ENCODE peak calls at places on chromosomes 5 and 9, in seven cellular contexts. A, E, I, P, X, K and D are unnamed samples. For H3K4me1, the result is how much of the 10 kb centered on the place peaks cover.

GRCh38 chr9:4592325-4592724 is 69.8 kb upstream of the PLPP6 start:
- DNase-seq in I (no peak), A (no peak), P (no peak), K (no peak), E (no peak), X (no peak), D (no peak)

GRCh38 chr9:98980291-98980690 is 36.6 kb downstream of the COL15A1 start:
- DNase-seq in P (no peak), K (no peak), A (no peak), I (no peak), E (no peak), X (no peak), D (no peak)

GRCh38 chr5:144315994-144316634 is 145.4 kb downstream of the KCTD16 start:
- DNase-seq in A (no peak), E (no peak), I (no peak), K (no peak), P (no peak), X (peak), D (no peak)

GRCh38 chr5:56669534-56670483 is 145.5 kb upstream of the MAP3K1 start:
- DNase-seq in E (peak), P (peak), X (peak), K (no peak), A (peak), I (peak), D (peak)

GRCh38 chr9:136723362-136723976 is 11.1 kb downstream of the DIPK1B start:
- DNase-seq in K (no peak), I (no peak), P (no peak), X (no peak), E (no peak), A (no peak), D (no peak)

GRCh38 chr5:88660326-88660946 is 222.5 kb downstream of the MEF2C start:
- DNase-seq in P (peak), I (no peak), K (no peak), E (no peak), X (no peak), A (no peak), D (peak)

GRCh38 chr5:15620501-15620900 is 120.5 kb downstream of the FBXL7 start:
- DNase-seq in P (no peak), X (no peak), E (no peak), I (no peak), A (no peak), K (peak), D (peak)

GRCh38 chr5:161064297-161064696 is 212.3 kb upstream of the ATP10B start:
- DNase-seq in X (no peak), P (no peak), A (no peak), E (no peak), I (no peak), K (no peak), D (no peak)

GRCh38 chr5:14322437-14323187 is 179.5 kb downstream of the TRIO start:
- DNase-seq in K (no peak), I (no peak), P (no peak), A (no peak), E (no peak), X (no peak), D (no peak)

GRCh38 chr5:113202904-113203716 is 226.5 kb downstream of the DCP2 start:
- DNase-seq in K (no peak), I (peak), E (no peak), X (peak), A (no peak), P (peak), D (peak)

GRCh38 chr9:3514786-3515185 is 11.0 kb downstream of the RFX3 start:
- DNase-seq in K (no peak), P (no peak), I (no peak), E (no peak), A (no peak), X (no peak), D (no peak)

GRCh38 chr5:32711693-32712462 is 757 bp downstream of the NPR3 start:
- DNase-seq in X (no peak), A (no peak), P (peak), I (peak), E (peak), K (no peak), D (no peak)

GRCh38 chr5:73968729-73969128 is 342.7 kb downstream of the ARHGEF28 start:
- DNase-seq in E (no peak), I (no peak), K (peak), P (no peak), X (no peak), A (no peak), D (no peak)

GRCh38 chr5:135215617-135215995 is 181.6 kb upstream of the PITX1 start:
- DNase-seq in X (no peak), A (no peak), K (no peak), I (no peak), E (peak), P (peak), D (no peak)

GRCh38 chr5:134000696-134001453 is 3.9 kb downstream of the VDAC1 start:
- DNase-seq in E (no peak), P (no peak), I (no peak), X (no peak), A (no peak), K (no peak), D (no peak)

GRCh38 chr9:101514056-101514455 is 19.6 kb upstream of the RNF20 start:
- DNase-seq in P (no peak), X (no peak), E (no peak), I (no peak), K (no peak), A (no peak), D (peak)

GRCh38 chr5:142512680-142513042 is 173.2 kb downstream of the FGF1 start:
- DNase-seq in I (no peak), K (no peak), E (no peak), X (no peak), A (no peak), P (no peak), D (no peak)

GRCh38 chr9:9847750-9848149 is 765.1 kb downstream of the PTPRD start:
- DNase-seq in E (no peak), P (no peak), I (no peak), X (no peak), K (no peak), A (no peak), D (no peak)

DNA sequence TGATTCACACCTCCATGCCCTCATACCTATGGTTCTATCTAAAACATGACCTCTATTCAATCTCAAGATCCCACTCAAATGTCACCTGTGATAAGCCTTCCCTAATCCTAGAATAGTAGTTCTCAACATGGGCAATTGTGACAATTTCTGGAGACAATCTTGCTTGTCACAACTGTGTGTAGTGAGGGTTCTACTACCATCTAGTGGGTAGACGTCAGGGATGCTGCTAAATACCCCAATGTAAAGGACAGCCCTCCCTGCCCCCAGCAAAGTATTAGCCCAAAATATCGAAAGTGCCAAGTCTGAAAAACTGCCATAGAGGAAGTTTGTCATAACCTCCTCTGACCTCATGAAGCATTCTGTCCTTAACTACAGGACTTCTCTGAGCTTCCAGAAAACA is 32.0 kb downstream of the TBCA start:
- DNase-seq in E (no peak), K (no peak), I (no peak), A (no peak), P (no peak), X (no peak), D (no peak)
- TF ChIP-seq CTCF in E (no peak), K (no peak), I (no peak), A (no peak), P (no peak), X (no peak), D (no peak)

GRCh38 chr9:89421595-89421994 is 76.3 kb downstream of the SEMA4D start:
- DNase-seq in A (no peak), K (no peak), I (peak), P (no peak), X (no peak), E (no peak), D (peak)

GRCh38 chr9:89418882-89419641 is 78.9 kb downstream of the SEMA4D start:
- DNase-seq in K (no peak), E (no peak), X (no peak), A (peak), I (no peak), P (no peak), D (no peak)

GRCh38 chr9:89419978-89420394 is 77.9 kb downstream of the SEMA4D start:
- DNase-seq in E (no peak), I (peak), P (no peak), X (no peak), A (no peak), K (no peak), D (no peak)

GRCh38 chr9:89422151-89422918 is 75.6 kb downstream of the SEMA4D start:
- DNase-seq in E (peak), A (peak), I (peak), P (no peak), K (no peak), X (no peak), D (no peak)

DNA sequence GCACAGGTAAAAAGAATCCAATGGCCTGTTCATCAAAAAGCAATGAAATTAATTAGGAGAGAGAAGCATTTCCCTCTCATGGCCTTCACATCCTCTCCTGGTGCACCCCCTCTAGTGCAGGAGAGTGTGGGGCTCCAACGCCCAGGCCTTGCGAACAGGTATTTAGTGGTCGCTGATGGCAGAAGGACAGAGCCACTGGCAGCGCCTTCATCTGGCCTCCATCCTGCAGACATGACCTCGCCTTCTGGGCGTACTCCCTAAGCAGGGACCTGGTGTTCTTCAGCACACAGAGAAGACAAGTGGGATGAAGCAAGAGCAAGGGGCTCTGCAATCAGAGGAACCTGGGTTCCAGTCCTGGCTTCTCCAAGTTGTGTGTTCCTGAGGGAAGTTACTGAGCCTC is 77.5 kb downstream of the SEMA4D start:
- DNase-seq in E (no peak), X (no peak), I (peak), P (no peak), A (no peak), K (no peak), D (no peak)
- H3K27ac ChIP-seq in E (no peak), X (no peak), I (no peak), P (no peak), A (peak), K (no peak), D (no peak)

DNA sequence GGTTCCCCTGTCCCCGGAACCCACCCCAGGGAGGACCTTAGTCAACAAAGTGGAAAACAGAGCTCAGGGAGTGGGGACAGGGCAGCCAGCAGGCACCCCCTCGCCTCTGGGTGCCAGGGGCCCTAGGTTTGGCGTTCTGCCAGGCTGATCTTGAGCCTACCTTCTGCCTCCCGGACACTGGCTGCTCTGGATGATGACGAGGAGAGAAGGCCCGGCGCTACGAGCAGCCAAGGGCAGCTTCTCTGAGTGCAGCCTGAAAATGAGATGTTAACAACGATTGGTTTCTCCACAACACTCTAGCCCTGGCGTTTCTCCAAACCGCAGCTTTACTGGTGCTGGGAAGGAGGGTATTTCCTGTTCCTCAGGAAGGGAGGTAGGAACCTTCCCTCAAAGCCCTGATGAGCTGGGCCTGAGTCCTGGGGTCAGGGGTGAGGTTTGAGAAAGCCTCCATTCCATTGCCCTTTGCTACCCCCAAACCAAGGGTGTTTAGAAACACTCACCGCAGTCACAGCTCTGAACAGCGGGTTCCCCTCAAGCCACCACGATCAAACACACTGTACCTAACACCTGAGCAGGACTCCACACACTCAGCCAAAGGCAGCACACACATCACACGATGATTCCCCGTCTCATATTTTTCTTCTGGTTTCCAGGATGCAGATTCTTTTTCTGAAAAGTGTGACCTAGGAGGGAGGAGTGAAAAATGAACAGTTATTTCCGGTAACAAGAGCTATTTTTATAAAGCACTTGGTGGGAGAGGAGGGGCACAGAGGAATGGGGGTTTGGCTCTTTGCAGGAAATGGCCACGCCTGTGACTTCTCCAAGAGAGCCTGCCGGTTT is at the start of gene STING1:
- DNase-seq in A (peak), X (peak), E (peak), K (peak), P (peak), I (peak), D (peak)
- H3K4me1 ChIP-seq in A (under half), X (under half), E (under half), K (under half), P (under half), I (under half), D (under half)

GRCh38 chr5:150513375-150514309 is 5.7 kb downstream of the NDST1 start:
- DNase-seq in E (no peak), A (no peak), I (peak), X (no peak), P (no peak), K (no peak), D (no peak)
- TF ChIP-seq CTCF in E (no peak), A (no peak), I (no peak), X (no peak), P (no peak), K (no peak), D (no peak)

GRCh38 chr9:131963087-131963715 is 116.5 kb downstream of the MED27 start:
- DNase-seq in I (no peak), E (no peak), K (no peak), A (no peak), X (no peak), P (no peak), D (no peak)

GRCh38 chr9:131960311-131960710 is 119.4 kb downstream of the MED27 start:
- DNase-seq in P (no peak), A (no peak), I (no peak), E (no peak), X (no peak), K (no peak), D (no peak)

GRCh38 chr9:131960805-131961495 is 118.7 kb downstream of the MED27 start:
- DNase-seq in A (no peak), I (no peak), X (no peak), K (no peak), E (no peak), P (no peak), D (no peak)

GRCh38 chr9:131959887-131960286 is 119.8 kb downstream of the MED27 start:
- DNase-seq in E (no peak), A (no peak), X (no peak), P (no peak), K (no peak), I (no peak), D (no peak)

GRCh38 chr9:131961496-131961880 is 118.2 kb downstream of the MED27 start:
- DNase-seq in I (no peak), X (no peak), K (no peak), A (no peak), P (no peak), E (no peak), D (no peak)
- H3K27ac ChIP-seq in I (no peak), X (no peak), K (no peak), A (no peak), P (no peak), E (no peak), D (no peak)

DNA sequence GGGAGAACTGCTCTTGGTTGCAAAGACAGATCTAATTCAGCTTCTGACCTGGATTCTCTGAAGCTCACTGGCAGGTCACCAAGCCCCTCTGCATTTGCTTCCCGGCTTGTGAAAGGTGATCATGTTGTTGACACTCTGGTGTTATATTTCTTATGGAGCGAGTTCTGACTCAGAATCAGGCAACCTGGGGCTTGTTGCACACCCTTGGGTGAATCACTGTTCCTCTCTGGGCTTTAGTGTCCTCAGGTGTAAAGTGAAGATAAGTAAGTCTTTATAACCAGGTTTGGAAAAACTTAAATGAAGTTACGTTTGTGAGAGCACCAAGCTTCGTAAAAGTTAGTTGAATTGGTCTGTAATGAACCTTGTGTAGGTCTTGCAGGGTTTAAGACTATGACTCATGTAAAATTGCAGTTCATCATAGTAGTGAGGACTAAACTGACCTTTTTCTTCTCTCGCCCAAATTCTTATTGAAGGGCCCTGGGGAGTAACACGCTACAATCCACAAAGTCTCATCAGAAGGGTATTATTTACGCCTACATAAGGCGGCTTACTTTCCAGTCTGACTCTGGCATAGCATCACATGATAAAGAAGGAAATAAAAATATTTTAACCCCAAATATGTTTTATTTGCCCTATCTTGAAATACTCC is 218.7 kb downstream of the TMEM38B start:
- DNase-seq in A (no peak), E (no peak), I (peak), K (no peak), P (no peak), X (peak), D (no peak)
- H3K4me1 ChIP-seq in A (under half), E (under half), I (under half), K (under half), P (under half), X (under half), D (under half)